ENCODE peak calls at places on chromosome X, in five cellular contexts. One of them, this sample, is unnamed.
A peak's percentile ranks its signal among the peaks of the same experiment; 100 is the strongest.

GRCh38 chrX:29687687-29688086 is 527.7 kb upstream of the MAGEB2 start:
- DNase-seq in H1: no peak
- DNase-seq in IMR-90: peak; percentile 76
- DNase-seq in mesendoderm: peak; percentile 16
- DNase-seq in mesenchymal stem cell: peak; percentile 45
- DNase-seq in this sample: no peak

GRCh38 chrX:116490091-116490490 is 27.3 kb upstream of the CT83 start:
- DNase-seq in IMR-90: no peak
- DNase-seq in H1: no peak
- DNase-seq in mesenchymal stem cell: no peak
- DNase-seq in mesendoderm: no peak
- DNase-seq in this sample: no peak

GRCh38 chrX:17655232-17656034 is 81.9 kb upstream of the SCML1 start:
- DNase-seq in mesendoderm: peak; percentile 43
- DNase-seq in mesenchymal stem cell: no peak
- DNase-seq in H1: no peak
- DNase-seq in IMR-90: peak; percentile 4
- DNase-seq in this sample: no peak

GRCh38 chrX:146907391-146908240 is 93.1 kb upstream of the CXorf51A start:
- DNase-seq in mesendoderm: peak; percentile 0
- DNase-seq in mesenchymal stem cell: peak; percentile 0
- DNase-seq in H1: no peak
- DNase-seq in IMR-90: no peak
- DNase-seq in this sample: no peak

GRCh38 chrX:10022580-10023245 is 55.6 kb downstream of the CLDN34 start:
- DNase-seq in H1: no peak
- DNase-seq in IMR-90: peak; percentile 79
- DNase-seq in mesendoderm: peak; percentile 53
- DNase-seq in mesenchymal stem cell: peak; percentile 64
- DNase-seq in this sample: no peak

GRCh38 chrX:133985164-133986007 is at the start of gene GPC3:
- DNase-seq in IMR-90: peak; percentile 0
- DNase-seq in H1: peak; percentile 29
- DNase-seq in mesenchymal stem cell: peak; percentile 62
- DNase-seq in mesendoderm: peak; percentile 81
- DNase-seq in this sample: no peak

GRCh38 chrX:41734530-41734929 is 10.5 kb downstream of the GPR82 start:
- DNase-seq in H1: no peak
- DNase-seq in IMR-90: peak; percentile 20
- DNase-seq in mesenchymal stem cell: peak; percentile 29
- DNase-seq in mesendoderm: peak; percentile 41
- DNase-seq in this sample: no peak

GRCh38 chrX:54785901-54786300 is 12.2 kb downstream of the ITIH6 start:
- DNase-seq in H1: no peak
- DNase-seq in mesendoderm: peak; percentile 54
- DNase-seq in mesenchymal stem cell: no peak
- DNase-seq in IMR-90: no peak
- DNase-seq in this sample: no peak

GRCh38 chrX:23844502-23845138 is 61.6 kb downstream of the SAT1 start:
- DNase-seq in IMR-90: peak; percentile 45
- DNase-seq in mesenchymal stem cell: peak; percentile 26
- DNase-seq in mesendoderm: peak; percentile 23
- DNase-seq in H1: no peak
- DNase-seq in this sample: no peak

GRCh38 chrX:149504226-149504914 is 736 bp downstream of the IDS start:
- DNase-seq in mesendoderm: peak; percentile 82
- DNase-seq in IMR-90: no peak
- DNase-seq in mesenchymal stem cell: peak; percentile 46
- DNase-seq in H1: no peak
- DNase-seq in this sample: no peak

GRCh38 chrX:41960142-41960541 is 36.8 kb upstream of the CASK start:
- DNase-seq in H1: no peak
- DNase-seq in mesenchymal stem cell: no peak
- DNase-seq in IMR-90: no peak
- DNase-seq in mesendoderm: peak; percentile 65
- DNase-seq in this sample: no peak

GRCh38 chrX:132576945-132577344 is 88.1 kb upstream of the MBNL3 start:
- DNase-seq in H1: no peak
- DNase-seq in IMR-90: no peak
- DNase-seq in mesenchymal stem cell: peak; percentile 1
- DNase-seq in mesendoderm: no peak
- DNase-seq in this sample: no peak

GRCh38 chrX:30570505-30570904 is 7.1 kb downstream of the TASL start:
- DNase-seq in IMR-90: peak; percentile 26
- DNase-seq in H1: no peak
- DNase-seq in mesendoderm: no peak
- DNase-seq in mesenchymal stem cell: peak; percentile 15
- DNase-seq in this sample: no peak

GRCh38 chrX:18353931-18354368 is 538 bp downstream of the SCML2 start:
- DNase-seq in mesenchymal stem cell: no peak
- DNase-seq in mesendoderm: peak; percentile 52
- DNase-seq in IMR-90: no peak
- DNase-seq in H1: no peak
- DNase-seq in this sample: peak; percentile 11

GRCh38 chrX:67607436-67607835 is 63.6 kb downstream of the AR start:
- DNase-seq in H1: no peak
- DNase-seq in mesendoderm: no peak
- DNase-seq in IMR-90: peak; percentile 44
- DNase-seq in mesenchymal stem cell: peak; percentile 26
- DNase-seq in this sample: no peak

GRCh38 chrX:16528620-16529019 is 121.3 kb upstream of the S100G start:
- DNase-seq in mesenchymal stem cell: no peak
- DNase-seq in H1: no peak
- DNase-seq in IMR-90: no peak
- DNase-seq in mesendoderm: no peak
- DNase-seq in this sample: no peak

GRCh38 chrX:30504309-30504708 is 73.3 kb downstream of the TASL start:
- DNase-seq in mesendoderm: peak; percentile 20
- DNase-seq in H1: no peak
- DNase-seq in IMR-90: peak; percentile 41
- DNase-seq in mesenchymal stem cell: peak; percentile 42
- DNase-seq in this sample: peak; percentile 30

GRCh38 chrX:30910124-30910860 is 21.2 kb upstream of the TAB3 start:
- DNase-seq in mesenchymal stem cell: peak; percentile 7
- DNase-seq in IMR-90: peak; percentile 42
- DNase-seq in mesendoderm: peak; percentile 53
- DNase-seq in H1: no peak
- DNase-seq in this sample: no peak

GRCh38 chrX:113305496-113305895 is 464.9 kb upstream of the AMOT start:
- DNase-seq in IMR-90: peak; percentile 4
- DNase-seq in mesendoderm: no peak
- DNase-seq in H1: no peak
- DNase-seq in mesenchymal stem cell: peak; percentile 60
- DNase-seq in this sample: no peak

GRCh38 chrX:7109838-7110793 is 37.4 kb upstream of the STS start:
- DNase-seq in mesendoderm: no peak
- DNase-seq in mesenchymal stem cell: no peak
- DNase-seq in H1: no peak
- DNase-seq in IMR-90: no peak
- DNase-seq in this sample: no peak

GRCh38 chrX:50684871-50685270 is 129.1 kb downstream of the SHROOM4 start:
- DNase-seq in mesendoderm: no peak
- DNase-seq in mesenchymal stem cell: no peak
- DNase-seq in H1: no peak
- DNase-seq in IMR-90: no peak
- DNase-seq in this sample: no peak

GRCh38 chrX:26783512-26784225 is 567.7 kb downstream of the MAGEB5 start:
- DNase-seq in IMR-90: peak; percentile 11
- DNase-seq in mesendoderm: peak; percentile 60
- DNase-seq in mesenchymal stem cell: peak; percentile 5
- DNase-seq in H1: peak; percentile 17
- DNase-seq in this sample: peak; percentile 0

GRCh38 chrX:131068945-131069719 is 11.0 kb downstream of the ARHGAP36 start:
- DNase-seq in mesendoderm: peak; percentile 86
- DNase-seq in H1: no peak
- DNase-seq in mesenchymal stem cell: peak; percentile 32
- DNase-seq in IMR-90: no peak
- DNase-seq in this sample: peak; percentile 49

GRCh38 chrX:55486736-55487135 is 2.9 kb downstream of the USP51 start:
- DNase-seq in IMR-90: no peak
- DNase-seq in mesenchymal stem cell: no peak
- DNase-seq in mesendoderm: no peak
- DNase-seq in H1: no peak
- DNase-seq in this sample: no peak

GRCh38 chrX:135345328-135345645 is 36.0 kb downstream of the ETDC start:
- DNase-seq in mesendoderm: no peak
- DNase-seq in H1: no peak
- DNase-seq in mesenchymal stem cell: peak; percentile 34
- DNase-seq in IMR-90: peak; percentile 49
- DNase-seq in this sample: no peak

GRCh38 chrX:129493643-129494042 is 29.6 kb downstream of the SMARCA1 start:
- DNase-seq in H1: no peak
- DNase-seq in IMR-90: peak; percentile 63
- DNase-seq in mesenchymal stem cell: peak; percentile 35
- DNase-seq in mesendoderm: no peak
- DNase-seq in this sample: no peak

GRCh38 chrX:103686199-103687072 is at the start of gene MORF4L2:
- DNase-seq in IMR-90: peak; percentile 99
- DNase-seq in H1: peak; percentile 90
- DNase-seq in mesenchymal stem cell: peak; percentile 99
- DNase-seq in mesendoderm: peak; percentile 99
- DNase-seq in this sample: peak; percentile 89

DNA sequence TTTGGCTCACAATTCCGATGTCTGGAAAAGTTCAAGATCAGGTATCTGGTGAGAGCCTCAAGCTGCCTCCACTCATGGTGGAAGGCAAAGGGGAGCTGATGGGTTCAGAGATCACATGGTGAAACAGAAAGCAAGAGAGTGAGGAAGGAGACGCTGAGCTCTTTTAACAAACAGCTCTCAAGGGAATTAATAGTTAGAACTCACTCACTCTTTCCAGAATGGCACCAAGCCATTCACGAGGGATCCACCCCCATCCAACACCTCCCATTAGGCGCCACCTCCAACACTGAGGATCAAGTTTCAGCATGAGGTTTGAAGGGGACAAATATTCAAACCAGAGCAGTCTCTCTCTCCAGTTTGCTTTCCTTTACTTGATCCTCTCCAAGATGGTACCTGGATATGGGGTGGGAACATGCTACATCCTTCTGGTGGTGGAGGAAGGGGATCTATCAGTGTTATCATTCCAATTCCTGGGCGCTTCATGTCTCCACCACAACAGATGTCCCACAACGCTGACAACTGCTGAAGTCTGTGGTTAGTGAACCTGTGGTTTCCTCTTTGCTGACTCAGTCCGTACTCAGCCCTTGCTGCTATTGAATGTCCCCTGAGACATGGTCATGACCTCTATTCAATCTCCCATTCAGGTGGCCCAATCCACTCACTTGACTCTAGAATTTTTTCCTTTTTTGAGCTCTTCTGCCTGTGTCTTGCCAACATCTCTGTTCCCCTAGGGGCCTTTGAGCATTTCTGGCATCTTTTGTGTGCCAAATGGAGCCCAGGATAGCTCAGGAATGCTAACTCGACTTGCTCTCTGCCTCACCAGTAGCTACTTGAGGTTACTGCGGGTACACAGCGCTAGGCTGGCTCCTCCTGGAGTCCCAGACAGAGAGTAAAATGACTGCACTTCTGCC is 395.2 kb downstream of the MID1IP1 start:
- DNase-seq in mesenchymal stem cell: peak; percentile 70
- DNase-seq in mesendoderm: no peak
- DNase-seq in IMR-90: peak; percentile 2
- DNase-seq in H1: no peak
- DNase-seq in this sample: no peak
- H3K4me3 ChIP-seq in mesenchymal stem cell: no peak overlapping the region
- H3K4me3 ChIP-seq in mesendoderm: no peak overlapping the region
- H3K4me3 ChIP-seq in IMR-90: no peak overlapping the region
- H3K4me3 ChIP-seq in H1: no peak overlapping the region
- H3K4me3 ChIP-seq in this sample: no peak overlapping the region

GRCh38 chrX:141180851-141181250 is 3.9 kb upstream of the LDOC1 start:
- DNase-seq in mesendoderm: no peak
- DNase-seq in mesenchymal stem cell: no peak
- DNase-seq in H1: no peak
- DNase-seq in IMR-90: no peak
- DNase-seq in this sample: no peak
- H2BK5ac ChIP-seq in mesendoderm: no peak overlapping the region
- H2BK5ac ChIP-seq in mesenchymal stem cell: no peak overlapping the region
- H2BK5ac ChIP-seq in H1: no peak overlapping the region
- H2BK5ac ChIP-seq in IMR-90: no peak overlapping the region
- H2BK5ac ChIP-seq in this sample: no peak overlapping the region

DNA sequence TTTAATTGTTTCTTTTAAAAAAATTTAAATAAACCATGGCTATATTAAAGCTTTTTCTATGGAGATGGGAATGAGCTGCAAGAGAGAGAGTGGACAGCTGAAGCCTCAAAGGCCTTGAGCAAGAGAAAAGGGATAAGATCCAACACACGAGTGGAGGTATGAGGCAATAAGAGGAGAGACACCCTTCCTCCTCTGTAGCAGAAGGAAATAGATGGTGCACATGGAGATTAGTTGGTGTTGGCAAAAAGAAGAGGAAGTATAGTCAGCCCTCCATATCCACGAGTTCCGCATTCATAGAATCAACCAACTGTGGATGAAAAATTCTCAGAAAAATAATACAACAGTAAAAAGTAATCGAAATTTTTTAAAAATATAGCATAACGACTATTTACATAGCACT is 3.2 kb downstream of the CXorf38 start:
- DNase-seq in mesenchymal stem cell: peak; percentile 36
- DNase-seq in mesendoderm: no peak
- DNase-seq in IMR-90: peak; percentile 54
- DNase-seq in H1: no peak
- DNase-seq in this sample: no peak
- H3K4me3 ChIP-seq in mesenchymal stem cell: no peak overlapping the region
- H3K4me3 ChIP-seq in mesendoderm: no peak overlapping the region
- H3K4me3 ChIP-seq in IMR-90: no peak overlapping the region
- H3K4me3 ChIP-seq in H1: no peak overlapping the region
- H3K4me3 ChIP-seq in this sample: no peak overlapping the region

GRCh38 chrX:20265726-20266681 is 705 bp downstream of the RPS6KA3 start:
- DNase-seq in mesenchymal stem cell: peak; percentile 22
- DNase-seq in mesendoderm: peak; percentile 20
- DNase-seq in H1: no peak
- DNase-seq in IMR-90: peak; percentile 12
- DNase-seq in this sample: no peak
- H2BK5ac ChIP-seq in mesenchymal stem cell: peak overlapping the region; percentile 81
- H2BK5ac ChIP-seq in mesendoderm: no peak overlapping the region
- H2BK5ac ChIP-seq in H1: no peak overlapping the region
- H2BK5ac ChIP-seq in IMR-90: peak overlapping the region; percentile 60
- H2BK5ac ChIP-seq in this sample: peak overlapping the region; percentile 82